ENCODE peak calls at places on chromosomes 6 and 20, in eight cellular contexts. One of them, this sample, is unnamed.
A peak's percentile ranks its signal among the peaks of the same experiment; 100 is the strongest.

GRCh38 chr6:56851104-56851503 is 103.8 kb upstream of the BEND6 start:
- DNase-seq in AG09309: no peak
- DNase-seq in activated CD4-positive, alpha-beta T cell treated with anti-CD3 and anti-CD28 coated beads for 48 hours: no peak
- DNase-seq in fibroblast of villous mesenchyme: no peak
- DNase-seq in tibial artery: no peak
- DNase-seq in T-cell: no peak
- DNase-seq in NCI-H1092: no peak
- DNase-seq in anterior cingulate cortex: no peak
- DNase-seq in this sample: no peak

GRCh38 chr6:162726997-162727346 is 594 bp downstream of the PRKN start:
- DNase-seq in AG09309: no peak
- DNase-seq in activated CD4-positive, alpha-beta T cell treated with anti-CD3 and anti-CD28 coated beads for 48 hours: peak; percentile 17
- DNase-seq in fibroblast of villous mesenchyme: no peak
- DNase-seq in tibial artery: no peak
- DNase-seq in T-cell: no peak
- DNase-seq in NCI-H1092: peak; percentile 56
- DNase-seq in anterior cingulate cortex: no peak
- DNase-seq in this sample: no peak

GRCh38 chr6:135144678-135145508 is 36.2 kb upstream of the MYB start:
- DNase-seq in AG09309: no peak
- DNase-seq in activated CD4-positive, alpha-beta T cell treated with anti-CD3 and anti-CD28 coated beads for 48 hours: no peak
- DNase-seq in fibroblast of villous mesenchyme: peak; percentile 43
- DNase-seq in tibial artery: no peak
- DNase-seq in T-cell: no peak
- DNase-seq in NCI-H1092: no peak
- DNase-seq in anterior cingulate cortex: no peak
- DNase-seq in this sample: peak; percentile 18

GRCh38 chr20:43752561-43753301 is 25.9 kb upstream of the GTSF1L start:
- DNase-seq in AG09309: peak; percentile 91
- DNase-seq in activated CD4-positive, alpha-beta T cell treated with anti-CD3 and anti-CD28 coated beads for 48 hours: peak; percentile 58
- DNase-seq in fibroblast of villous mesenchyme: peak; percentile 94
- DNase-seq in tibial artery: no peak
- DNase-seq in T-cell: no peak
- DNase-seq in NCI-H1092: no peak
- DNase-seq in anterior cingulate cortex: no peak
- DNase-seq in this sample: no peak

GRCh38 chr20:17023811-17024210 is 203.0 kb upstream of the PCSK2 start:
- DNase-seq in AG09309: no peak
- DNase-seq in activated CD4-positive, alpha-beta T cell treated with anti-CD3 and anti-CD28 coated beads for 48 hours: no peak
- DNase-seq in fibroblast of villous mesenchyme: no peak
- DNase-seq in tibial artery: no peak
- DNase-seq in T-cell: no peak
- DNase-seq in NCI-H1092: peak; percentile 24
- DNase-seq in anterior cingulate cortex: no peak
- DNase-seq in this sample: no peak

GRCh38 chr20:44123251-44123650 is 63.7 kb downstream of the JPH2 start:
- DNase-seq in AG09309: no peak
- DNase-seq in activated CD4-positive, alpha-beta T cell treated with anti-CD3 and anti-CD28 coated beads for 48 hours: no peak
- DNase-seq in fibroblast of villous mesenchyme: no peak
- DNase-seq in tibial artery: no peak
- DNase-seq in T-cell: no peak
- DNase-seq in NCI-H1092: no peak
- DNase-seq in anterior cingulate cortex: no peak
- DNase-seq in this sample: no peak

GRCh38 chr6:153511896-153512496 is 380.9 kb upstream of the RGS17 start:
- DNase-seq in AG09309: no peak
- DNase-seq in activated CD4-positive, alpha-beta T cell treated with anti-CD3 and anti-CD28 coated beads for 48 hours: no peak
- DNase-seq in fibroblast of villous mesenchyme: peak; percentile 33
- DNase-seq in tibial artery: no peak
- DNase-seq in T-cell: no peak
- DNase-seq in NCI-H1092: no peak
- DNase-seq in anterior cingulate cortex: no peak
- DNase-seq in this sample: peak; percentile 40

GRCh38 chr6:129753422-129753821 is 43.4 kb upstream of the ARHGAP18 start:
- DNase-seq in AG09309: peak; percentile 54
- DNase-seq in activated CD4-positive, alpha-beta T cell treated with anti-CD3 and anti-CD28 coated beads for 48 hours: no peak
- DNase-seq in fibroblast of villous mesenchyme: peak; percentile 45
- DNase-seq in tibial artery: no peak
- DNase-seq in T-cell: no peak
- DNase-seq in NCI-H1092: no peak
- DNase-seq in anterior cingulate cortex: no peak
- DNase-seq in this sample: no peak

GRCh38 chr6:142925575-142926110 is 19.3 kb downstream of the HIVEP2 start:
- DNase-seq in AG09309: no peak
- DNase-seq in activated CD4-positive, alpha-beta T cell treated with anti-CD3 and anti-CD28 coated beads for 48 hours: no peak
- DNase-seq in fibroblast of villous mesenchyme: peak; percentile 70
- DNase-seq in tibial artery: no peak
- DNase-seq in T-cell: no peak
- DNase-seq in NCI-H1092: no peak
- DNase-seq in anterior cingulate cortex: no peak
- DNase-seq in this sample: no peak

GRCh38 chr6:157760589-157761330 is 62.3 kb upstream of the SNX9 start:
- DNase-seq in AG09309: peak; percentile 88
- DNase-seq in activated CD4-positive, alpha-beta T cell treated with anti-CD3 and anti-CD28 coated beads for 48 hours: no peak
- DNase-seq in fibroblast of villous mesenchyme: peak; percentile 88
- DNase-seq in tibial artery: no peak
- DNase-seq in T-cell: no peak
- DNase-seq in NCI-H1092: no peak
- DNase-seq in anterior cingulate cortex: no peak
- DNase-seq in this sample: no peak

GRCh38 chr6:37027036-37027720 is 21.7 kb downstream of the FGD2 start:
- DNase-seq in AG09309: no peak
- DNase-seq in activated CD4-positive, alpha-beta T cell treated with anti-CD3 and anti-CD28 coated beads for 48 hours: no peak
- DNase-seq in fibroblast of villous mesenchyme: no peak
- DNase-seq in tibial artery: no peak
- DNase-seq in T-cell: no peak
- DNase-seq in NCI-H1092: no peak
- DNase-seq in anterior cingulate cortex: no peak
- DNase-seq in this sample: no peak

GRCh38 chr6:7241160-7241559 is 71.8 kb downstream of the SSR1 start:
- DNase-seq in AG09309: no peak
- DNase-seq in activated CD4-positive, alpha-beta T cell treated with anti-CD3 and anti-CD28 coated beads for 48 hours: no peak
- DNase-seq in fibroblast of villous mesenchyme: no peak
- DNase-seq in tibial artery: no peak
- DNase-seq in T-cell: no peak
- DNase-seq in NCI-H1092: no peak
- DNase-seq in anterior cingulate cortex: no peak
- DNase-seq in this sample: no peak

GRCh38 chr6:84462697-84463096 is 235.3 kb upstream of the CEP162 start:
- DNase-seq in AG09309: peak; percentile 42
- DNase-seq in activated CD4-positive, alpha-beta T cell treated with anti-CD3 and anti-CD28 coated beads for 48 hours: no peak
- DNase-seq in fibroblast of villous mesenchyme: peak; percentile 22
- DNase-seq in tibial artery: no peak
- DNase-seq in T-cell: no peak
- DNase-seq in NCI-H1092: no peak
- DNase-seq in anterior cingulate cortex: no peak
- DNase-seq in this sample: no peak

GRCh38 chr6:156866181-156866862 is 89.1 kb downstream of the ARID1B start:
- DNase-seq in AG09309: no peak
- DNase-seq in activated CD4-positive, alpha-beta T cell treated with anti-CD3 and anti-CD28 coated beads for 48 hours: peak; percentile 35
- DNase-seq in fibroblast of villous mesenchyme: peak; percentile 75
- DNase-seq in tibial artery: no peak
- DNase-seq in T-cell: peak; percentile 8
- DNase-seq in NCI-H1092: no peak
- DNase-seq in anterior cingulate cortex: peak; percentile 18
- DNase-seq in this sample: no peak

This sample was measured in SK-N-DZ.